ENCODE peak calls at places on chromosomes 7 and 10, in six cellular contexts. F is breast epithelium; C is thyroid gland; Z is prostate gland; B is CD8-positive, alpha-beta T cell; Y is OCI-LY7. N is an unnamed sample.

GRCh38 chr7:105808703-105809590 is 67.5 kb downstream of the ATXN7L1 start:
- DNase-seq in F (no peak), C (no peak), Z (no peak), B (peak; percentile 75), Y (peak; percentile 73), N (no peak)

GRCh38 chr10:93219347-93219746 is 145.7 kb downstream of the CYP26A1 start:
- DNase-seq in F (no peak), C (no peak), Z (no peak), B (no peak), Y (no peak), N (no peak)

GRCh38 chr7:117690147-117690546 is 183.1 kb downstream of the CTTNBP2 start:
- DNase-seq in F (no peak), C (no peak), Z (no peak), B (no peak), Y (no peak), N (no peak)

GRCh38 chr7:80882213-80882801 is 36.5 kb downstream of the SEMA3C start:
- DNase-seq in F (no peak), C (no peak), Z (no peak), B (no peak), Y (no peak), N (no peak)

GRCh38 chr10:484441-484924 is 205.0 kb downstream of the DIP2C start:
- DNase-seq in F (no peak), C (peak; percentile 70), Z (no peak), B (peak; percentile 64), Y (peak; percentile 19), N (no peak)

GRCh38 chr7:1695800-1696454 is 25.9 kb downstream of the ELFN1 start:
- DNase-seq in F (no peak), C (no peak), Z (no peak), B (no peak), Y (no peak), N (no peak)

GRCh38 chr10:3658766-3659165 is 126.2 kb downstream of the KLF6 start:
- DNase-seq in F (no peak), C (no peak), Z (no peak), B (no peak), Y (no peak), N (no peak)

GRCh38 chr10:79905322-79906314 is 43.3 kb downstream of the SFTPD start:
- DNase-seq in F (no peak), C (no peak), Z (no peak), B (no peak), Y (no peak), N (no peak)

GRCh38 chr10:107733328-107733727 is 568.8 kb upstream of the SORCS1 start:
- DNase-seq in F (no peak), C (no peak), Z (no peak), B (no peak), Y (no peak), N (no peak)

GRCh38 chr10:77927343-77928256 is 1.0 kb upstream of the DLG5 start:
- DNase-seq in F (peak; percentile 35), C (peak; percentile 18), Z (no peak), B (no peak), Y (no peak), N (no peak)

GRCh38 chr7:143126146-143126545 is 5.7 kb upstream of the PIP start:
- DNase-seq in F (no peak), C (no peak), Z (no peak), B (no peak), Y (no peak), N (no peak)

GRCh38 chr10:53697038-53697437 is 924.5 kb upstream of the MBL2 start:
- DNase-seq in F (no peak), C (no peak), Z (no peak), B (no peak), Y (no peak), N (no peak)

GRCh38 chr7:105691692-105692564 is 110.6 kb upstream of the EFCAB10 start:
- DNase-seq in F (peak; percentile 78), C (peak; percentile 92), Z (peak; percentile 92), B (peak; percentile 76), Y (peak; percentile 28), N (peak; percentile 33)

GRCh38 chr10:114541081-114541833 is 116.8 kb downstream of the ABLIM1 start:
- DNase-seq in F (peak; percentile 51), C (no peak), Z (no peak), B (peak; percentile 80), Y (peak; percentile 24), N (peak; percentile 23)

GRCh38 chr7:95180-95862 is 97.0 kb upstream of the FAM20C start:
- DNase-seq in F (no peak), C (no peak), Z (no peak), B (no peak), Y (no peak), N (no peak)

GRCh38 chr10:77926566-77927342 is at the start of gene DLG5:
- DNase-seq in F (peak; percentile 63), C (peak; percentile 79), Z (peak; percentile 76), B (no peak), Y (no peak), N (no peak)

GRCh38 chr10:83959330-83959729 is 180.0 kb upstream of the GHITM start:
- DNase-seq in F (no peak), C (no peak), Z (no peak), B (no peak), Y (no peak), N (no peak)

GRCh38 chr7:84261509-84261908 is 66.9 kb upstream of the SEMA3A start:
- DNase-seq in F (no peak), C (peak; percentile 26), Z (no peak), B (no peak), Y (no peak), N (no peak)

GRCh38 chr7:152196391-152196790 is 170.9 kb downstream of the GALNT11 start:
- DNase-seq in F (no peak), C (no peak), Z (no peak), B (no peak), Y (no peak), N (no peak)

GRCh38 chr7:159093351-159093971 is 51.2 kb downstream of the VIPR2 start:
- DNase-seq in F (no peak), C (no peak), Z (no peak), B (no peak), Y (no peak), N (no peak)

GRCh38 chr10:90171014-90171722 is 469.8 kb downstream of the KIF20B start:
- DNase-seq in F (no peak), C (no peak), Z (no peak), B (no peak), Y (no peak), N (no peak)

GRCh38 chr7:48337012-48337621 is 165.9 kb downstream of the ABCA13 start:
- DNase-seq in F (no peak), C (no peak), Z (no peak), B (no peak), Y (peak; percentile 11), N (no peak)

DNA sequence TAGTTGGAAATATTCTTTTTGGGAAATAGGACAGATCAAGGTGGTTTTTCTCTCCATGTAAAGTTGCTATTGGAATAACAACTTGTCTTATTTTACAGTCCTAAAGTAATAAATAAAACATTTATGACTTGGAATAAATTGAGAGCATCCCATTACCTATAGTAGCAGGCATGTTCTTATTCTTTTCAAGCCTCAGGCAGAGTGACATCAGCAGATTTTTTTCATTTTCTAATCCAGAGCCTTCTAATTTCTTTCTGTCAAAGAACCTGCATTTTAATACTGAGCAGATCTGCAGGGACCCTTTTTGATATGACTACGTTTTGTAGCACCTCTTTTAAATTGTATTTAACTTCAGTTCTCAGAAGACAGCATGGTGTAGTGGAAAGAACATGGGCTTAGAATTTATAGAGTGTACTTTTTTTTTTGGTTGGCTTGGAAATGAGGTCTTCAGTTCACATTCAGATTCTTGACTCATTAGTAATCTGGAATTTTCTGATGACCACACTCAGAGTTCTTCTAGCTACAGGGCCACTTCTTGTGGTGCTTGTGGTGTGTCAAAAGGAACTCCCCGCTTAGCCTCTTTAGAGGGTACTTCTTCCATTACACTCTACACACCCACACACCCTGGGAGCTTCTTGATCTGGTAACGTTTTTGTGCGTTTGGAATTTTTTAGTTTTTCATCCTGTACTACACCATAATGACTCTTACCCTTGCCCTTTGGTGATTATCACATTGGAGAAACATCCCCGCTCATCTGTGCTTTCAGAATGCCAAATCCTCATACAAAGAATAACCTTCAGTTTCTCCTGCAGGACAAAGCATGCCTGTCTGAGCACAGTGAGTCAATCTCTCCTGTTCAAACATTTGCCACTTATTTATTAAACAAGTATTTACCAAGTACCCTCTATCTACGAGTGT is 34.6 kb downstream of the AGK start:
- DNase-seq in F (no peak), C (peak; percentile 12), Z (no peak), B (no peak), Y (no peak), N (no peak)
- H3K4me3 ChIP-seq in F (no peak overlapping the region), C (no peak overlapping the region), Z (no peak overlapping the region), B (no peak overlapping the region), Y (no peak overlapping the region), N (no peak overlapping the region)

GRCh38 chr10:5266804-5267203 is 70.2 kb downstream of the AKR1C4 start:
- DNase-seq in F (no peak), C (no peak), Z (no peak), B (no peak), Y (no peak), N (no peak)
- TF ChIP-seq CTCF in F (no peak), C (no peak), Z (no peak), B (no peak), Y (no peak), N (no peak)

GRCh38 chr10:47346572-47347302 is 1.4 kb upstream of the RBP3 start:
- DNase-seq in F (no peak), C (no peak), Z (no peak), B (no peak), Y (no peak), N (no peak)

GRCh38 chr10:47348661-47349470 is 703 bp downstream of the RBP3 start:
- DNase-seq in F (no peak), C (no peak), Z (no peak), B (no peak), Y (no peak), N (no peak)

GRCh38 chr10:47348138-47348651 is at the start of gene RBP3:
- DNase-seq in F (no peak), C (no peak), Z (no peak), B (no peak), Y (no peak), N (no peak)

GRCh38 chr10:47347303-47347675 is 874 bp upstream of the RBP3 start:
- DNase-seq in F (no peak), C (no peak), Z (no peak), B (no peak), Y (no peak), N (no peak)

DNA sequence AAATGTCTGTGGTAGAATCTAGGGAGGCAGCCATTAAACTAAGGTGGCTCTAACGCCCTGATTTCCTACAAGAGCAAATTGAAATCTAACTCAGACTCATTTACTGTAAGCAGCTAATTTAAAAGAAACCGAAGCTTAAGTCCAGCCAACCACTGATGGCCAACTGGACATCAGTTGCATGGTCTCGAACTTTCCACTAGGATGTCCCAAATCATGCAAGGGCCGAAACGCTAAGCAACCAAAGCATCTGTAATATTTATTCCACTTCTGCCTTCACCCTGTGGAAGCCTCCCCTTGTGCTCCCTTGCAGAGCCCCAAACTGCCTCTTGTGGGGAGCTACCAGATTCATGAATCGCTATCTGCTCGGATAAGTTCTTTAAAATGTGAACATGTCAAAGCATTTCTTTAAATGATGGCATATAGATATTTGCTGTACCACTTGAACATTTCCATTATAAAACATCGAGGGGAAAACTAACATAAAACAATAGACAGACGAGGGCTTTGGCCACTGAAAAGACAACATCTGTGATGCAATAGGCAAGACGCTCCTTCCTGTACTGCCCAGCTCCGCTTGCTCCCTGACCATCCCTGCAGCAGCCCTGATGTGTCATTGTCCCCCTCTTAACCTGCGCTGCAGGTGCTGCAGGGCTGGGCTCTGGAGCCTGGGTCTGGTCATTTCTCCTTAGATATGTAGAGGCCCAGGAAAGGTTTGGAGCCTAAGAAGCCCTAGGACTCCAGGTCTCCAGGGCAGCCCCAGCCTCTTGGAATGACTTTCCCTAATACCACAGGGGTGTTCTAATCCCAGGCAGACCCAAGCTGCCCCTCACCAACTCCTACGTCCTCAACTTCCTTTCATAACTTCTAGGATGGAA is 2.9 kb upstream of the RBP3 start:
- DNase-seq in F (no peak), C (no peak), Z (no peak), B (no peak), Y (no peak), N (no peak)
- H3K27ac ChIP-seq in F (no peak overlapping the region), C (no peak overlapping the region), Z (no peak overlapping the region), B (no peak overlapping the region), Y (no peak overlapping the region), N (no peak overlapping the region)

GRCh38 chr10:30911303-30911863 is 120.3 kb downstream of the ZNF438 start:
- DNase-seq in F (no peak), C (no peak), Z (no peak), B (no peak), Y (no peak), N (no peak)
- H3K4me3 ChIP-seq in F (no peak overlapping the region), C (no peak overlapping the region), Z (no peak overlapping the region), B (no peak overlapping the region), Y (no peak overlapping the region), N (no peak overlapping the region)

N was measured in dorsolateral prefrontal cortex.